ENCODE peak calls at places on chromosomes 3 and 15, in seven cellular contexts. J, K, L, O, P, H and F are unnamed samples.

GRCh38 chr15:87263296-87263695 is 993.2 kb downstream of the NTRK3 start:
- DNase-seq in P (no peak), K (no peak), L (no peak), H (no peak), J (no peak), O (no peak), F (no peak)

GRCh38 chr3:98732239-98733054 is 30.7 kb upstream of the ST3GAL6 start:
- DNase-seq in K (peak; percentile 44), J (peak; percentile 71), P (peak; percentile 37), O (peak; percentile 80), L (peak; percentile 86), H (peak; percentile 56), F (peak; percentile 78)

GRCh38 chr3:166457382-166457781 is 620.2 kb upstream of the BCHE start:
- DNase-seq in J (no peak), O (no peak), L (no peak), K (no peak), P (no peak), H (no peak), F (no peak)

GRCh38 chr15:72784233-72784876 is 797 bp upstream of the ADPGK start:
- DNase-seq in K (peak; percentile 83), P (peak; percentile 87), H (peak; percentile 39), O (no peak), J (peak; percentile 70), L (no peak), F (peak; percentile 86)

GRCh38 chr3:53772562-53773329 is 73.5 kb downstream of the CHDH start:
- DNase-seq in L (no peak), P (no peak), O (no peak), K (peak; percentile 30), H (no peak), J (peak; percentile 54), F (no peak)

GRCh38 chr15:39244776-39245175 is 336.1 kb upstream of the THBS1 start:
- DNase-seq in O (no peak), P (no peak), J (no peak), H (no peak), K (no peak), L (no peak), F (no peak)

GRCh38 chr15:59165726-59166125 is 40.9 kb upstream of the LDHAL6B start:
- DNase-seq in O (no peak), J (no peak), P (no peak), L (no peak), K (no peak), H (no peak), F (no peak)

GRCh38 chr3:29950232-29950631 is 656.2 kb upstream of the TGFBR2 start:
- DNase-seq in L (no peak), H (no peak), O (no peak), J (peak; percentile 25), K (peak; percentile 25), P (no peak), F (no peak)

GRCh38 chr3:71680588-71680987 is 44.6 kb downstream of the EIF4E3 start:
- DNase-seq in H (peak; percentile 9), J (peak; percentile 74), P (peak; percentile 18), K (peak; percentile 65), O (no peak), L (no peak), F (no peak)

GRCh38 chr3:109685084-109686079 is 348.0 kb upstream of the DPPA4 start:
- DNase-seq in O (peak; percentile 14), K (peak; percentile 99), J (peak; percentile 89), H (peak; percentile 99), L (no peak), P (peak; percentile 48), F (no peak)

GRCh38 chr3:195859061-195859845 is 47.5 kb upstream of the MUC4 start:
- DNase-seq in K (peak; percentile 63), P (peak; percentile 80), J (peak; percentile 85), L (peak; percentile 87), H (peak; percentile 42), O (peak; percentile 86), F (peak; percentile 89)

GRCh38 chr15:77869021-77869895 is 208.3 kb downstream of the TBC1D2B start:
- DNase-seq in K (peak; percentile 73), J (no peak), L (peak; percentile 46), H (peak; percentile 75), O (no peak), P (peak; percentile 82), F (no peak)

GRCh38 chr3:64445318-64446300 is 220.3 kb upstream of the PRICKLE2 start:
- DNase-seq in L (no peak), J (peak; percentile 62), P (peak; percentile 36), O (peak; percentile 91), H (peak; percentile 15), K (peak; percentile 38), F (peak; percentile 89)

GRCh38 chr3:162487138-162487537 is 990.5 kb downstream of the OTOL1 start:
- DNase-seq in J (no peak), O (no peak), K (no peak), P (no peak), L (no peak), H (no peak), F (no peak)

GRCh38 chr15:62886431-62887071 is 156.0 kb upstream of the TPM1 start:
- DNase-seq in K (peak; percentile 21), H (no peak), J (peak; percentile 46), L (no peak), P (no peak), O (peak; percentile 57), F (peak; percentile 54)

GRCh38 chr3:53192608-53193007 is 31.6 kb downstream of the PRKCD start:
- DNase-seq in L (peak; percentile 80), O (no peak), H (no peak), P (no peak), K (no peak), J (no peak), F (no peak)

GRCh38 chr3:103047640-103048370 is 613.0 kb downstream of the ZPLD1 start:
- DNase-seq in O (no peak), J (no peak), P (no peak), K (no peak), H (no peak), L (no peak), F (no peak)

GRCh38 chr15:95105229-95105628 is 873.9 kb downstream of the MCTP2 start:
- DNase-seq in K (peak; percentile 90), H (no peak), P (peak; percentile 14), J (peak; percentile 30), O (no peak), L (no peak), F (no peak)

GRCh38 chr3:126294211-126294801 is 62.9 kb downstream of the KLF15 start:
- DNase-seq in O (no peak), L (no peak), J (no peak), P (no peak), H (no peak), K (no peak), F (no peak)

GRCh38 chr3:111069974-111070751 is 1.5 kb upstream of the NECTIN3 start:
- DNase-seq in H (peak; percentile 22), P (no peak), O (peak; percentile 21), L (peak; percentile 79), K (peak; percentile 22), J (peak; percentile 33), F (peak; percentile 45)

GRCh38 chr15:101615986-101616848 is 36.0 kb downstream of the TM2D3 start:
- DNase-seq in K (peak; percentile 80), P (no peak), J (peak; percentile 92), L (no peak), O (peak; percentile 83), H (peak; percentile 87), F (peak; percentile 88)

GRCh38 chr15:89845305-89845893 is 30.7 kb upstream of the ANPEP start:
- DNase-seq in K (peak; percentile 92), H (peak; percentile 48), P (peak; percentile 79), O (no peak), J (peak; percentile 71), L (no peak), F (no peak)

GRCh38 chr3:48402907-48403306 is 27.0 kb downstream of the PLXNB1 start:
- DNase-seq in K (no peak), H (no peak), L (no peak), P (no peak), J (no peak), O (no peak), F (no peak)

GRCh38 chr3:152417181-152417580 is 148.5 kb downstream of the MBNL1 start:
- DNase-seq in O (no peak), L (no peak), K (peak; percentile 27), P (no peak), H (no peak), J (no peak), F (no peak)

GRCh38 chr3:114111060-114111790 is 54.7 kb downstream of the QTRT2 start:
- DNase-seq in H (no peak), K (no peak), P (no peak), O (no peak), J (no peak), L (no peak), F (no peak)

GRCh38 chr15:79373068-79373467 is 59.1 kb upstream of the MINAR1 start:
- DNase-seq in J (no peak), P (no peak), K (no peak), L (no peak), H (no peak), O (no peak), F (no peak)